ENCODE peak calls at places on chromosomes 2 and 18, in ten cellular contexts. M is heart left ventricle, A is A549, T is IMR-90, F is transverse colon, Z is prostate gland, N is body of pancreas, B is Peyer's patch, X is HCT116, V is uterus. Q is an unnamed sample. For H3K4me1, the result is how much of the 10 kb centered on the place peaks cover.

GRCh38 chr2:51085679-51086078 is 53.7 kb upstream of the NRXN1 start:
- DNase-seq in M (no peak), A (no peak), T (no peak), F (no peak), Z (no peak), N (no peak), B (no peak), X (no peak), V (no peak), Q (no peak)

GRCh38 chr18:50193796-50194622 is 938 bp downstream of the MYO5B start:
- DNase-seq in M (no peak), A (no peak), T (no peak), F (peak), Z (no peak), N (peak), B (peak), X (no peak), V (no peak), Q (peak)

GRCh38 chr18:79503406-79503805 is 107.7 kb downstream of the NFATC1 start:
- DNase-seq in M (no peak), A (no peak), T (no peak), F (peak), Z (no peak), N (no peak), B (peak), X (no peak), V (peak), Q (no peak)

GRCh38 chr18:12257996-12258718 is 4.0 kb downstream of the CIDEA start:
- DNase-seq in M (no peak), A (no peak), T (no peak), F (no peak), Z (no peak), N (no peak), B (no peak), X (no peak), V (no peak), Q (no peak)

GRCh38 chr2:60679059-60679780 is 76.8 kb upstream of the PAPOLG start:
- DNase-seq in M (no peak), A (no peak), T (no peak), F (no peak), Z (no peak), N (no peak), B (no peak), X (no peak), V (no peak), Q (no peak)

GRCh38 chr2:168784993-168785392 is 17.4 kb upstream of the NOSTRIN start:
- DNase-seq in M (no peak), A (no peak), T (no peak), F (no peak), Z (no peak), N (no peak), B (no peak), X (no peak), V (no peak), Q (no peak)

GRCh38 chr18:6013101-6013790 is 117.9 kb upstream of the TMEM200C start:
- DNase-seq in M (no peak), A (no peak), T (peak), F (no peak), Z (no peak), N (no peak), B (no peak), X (no peak), V (no peak), Q (no peak)

GRCh38 chr2:84704505-84705244 is 176.2 kb downstream of the TRABD2A start:
- DNase-seq in M (no peak), A (no peak), T (peak), F (peak), Z (no peak), N (no peak), B (no peak), X (no peak), V (no peak), Q (no peak)

GRCh38 chr2:174798801-174799200 is 34.5 kb upstream of the CHRNA1 start:
- DNase-seq in M (no peak), A (no peak), T (no peak), F (no peak), Z (no peak), N (no peak), B (no peak), X (no peak), V (no peak), Q (no peak)

GRCh38 chr2:191318729-191319078 is 73.5 kb downstream of the MYO1B start:
- DNase-seq in M (no peak), A (peak), T (peak), F (peak), Z (no peak), N (no peak), B (peak), X (peak), V (no peak), Q (no peak)

GRCh38 chr2:157339965-157340655 is 14.5 kb upstream of the ERMN start:
- DNase-seq in M (no peak), A (no peak), T (peak), F (no peak), Z (no peak), N (no peak), B (no peak), X (no peak), V (no peak), Q (no peak)

GRCh38 chr2:96408631-96409542 is 73.3 kb downstream of the NCAPH start:
- DNase-seq in M (peak), A (peak), T (peak), F (no peak), Z (peak), N (peak), B (no peak), X (no peak), V (peak), Q (peak)

GRCh38 chr2:71690231-71690834 is 237.0 kb downstream of the DYSF start:
- DNase-seq in M (no peak), A (no peak), T (no peak), F (no peak), Z (no peak), N (no peak), B (peak), X (no peak), V (no peak), Q (no peak)

GRCh38 chr2:66433945-66434678 is 813 bp upstream of the MEIS1 start:
- DNase-seq in M (peak), A (peak), T (peak), F (peak), Z (peak), N (peak), B (peak), X (no peak), V (peak), Q (peak)

GRCh38 chr2:10721344-10722251 is at the start of gene ATP6V1C2:
- DNase-seq in M (no peak), A (no peak), T (no peak), F (peak), Z (peak), N (peak), B (peak), X (no peak), V (no peak), Q (peak)

GRCh38 chr2:46829240-46829970 is 86.2 kb downstream of the MCFD2 start:
- DNase-seq in M (no peak), A (no peak), T (no peak), F (no peak), Z (no peak), N (no peak), B (no peak), X (no peak), V (no peak), Q (peak)

GRCh38 chr18:59509477-59510173 is 150.6 kb upstream of the LMAN1 start:
- DNase-seq in M (no peak), A (no peak), T (no peak), F (peak), Z (no peak), N (no peak), B (no peak), X (no peak), V (no peak), Q (peak)

GRCh38 chr18:34048423-34048822 is 176.3 kb downstream of the NOL4 start:
- DNase-seq in M (no peak), A (no peak), T (no peak), F (no peak), Z (no peak), N (no peak), B (no peak), X (no peak), V (no peak), Q (no peak)

GRCh38 chr2:134372611-134373131 is 118.8 kb downstream of the MGAT5 start:
- DNase-seq in M (peak), A (no peak), T (peak), F (no peak), Z (no peak), N (no peak), B (no peak), X (no peak), V (peak), Q (peak)

GRCh38 chr2:144389151-144389929 is 130.6 kb downstream of the ZEB2 start:
- DNase-seq in M (no peak), A (no peak), T (no peak), F (peak), Z (no peak), N (peak), B (no peak), X (no peak), V (no peak), Q (no peak)

GRCh38 chr2:206031950-206032567 is 53.9 kb downstream of the INO80D start:
- DNase-seq in M (no peak), A (no peak), T (no peak), F (no peak), Z (no peak), N (no peak), B (no peak), X (no peak), V (no peak), Q (no peak)

GRCh38 chr2:221671515-221671914 is 99.4 kb upstream of the EPHA4 start:
- DNase-seq in M (no peak), A (no peak), T (peak), F (no peak), Z (no peak), N (no peak), B (no peak), X (no peak), V (no peak), Q (no peak)

GRCh38 chr2:230983566-230983965 is 12.4 kb upstream of the SPATA3 start:
- DNase-seq in M (no peak), A (no peak), T (no peak), F (no peak), Z (no peak), N (no peak), B (no peak), X (no peak), V (no peak), Q (no peak)

GRCh38 chr2:230989731-230990130 is 6.2 kb upstream of the SPATA3 start:
- DNase-seq in M (no peak), A (no peak), T (no peak), F (no peak), Z (no peak), N (no peak), B (no peak), X (no peak), V (no peak), Q (no peak)

GRCh38 chr2:230987137-230988020 is 8.5 kb upstream of the SPATA3 start:
- DNase-seq in M (peak), A (peak), T (peak), F (peak), Z (peak), N (peak), B (peak), X (peak), V (peak), Q (peak)

GRCh38 chr2:230985519-230986231 is 10.2 kb upstream of the SPATA3 start:
- DNase-seq in M (no peak), A (no peak), T (no peak), F (no peak), Z (no peak), N (no peak), B (no peak), X (no peak), V (no peak), Q (no peak)

GRCh38 chr2:230986520-230987136 is 9.3 kb upstream of the SPATA3 start:
- DNase-seq in M (no peak), A (no peak), T (no peak), F (no peak), Z (no peak), N (no peak), B (no peak), X (no peak), V (no peak), Q (no peak)
- TF ChIP-seq POLR2A in M (no peak), A (no peak), T (no peak), F (no peak), Z (no peak), N (no peak), B (no peak), X (no peak), V (no peak), Q (no peak)

DNA sequence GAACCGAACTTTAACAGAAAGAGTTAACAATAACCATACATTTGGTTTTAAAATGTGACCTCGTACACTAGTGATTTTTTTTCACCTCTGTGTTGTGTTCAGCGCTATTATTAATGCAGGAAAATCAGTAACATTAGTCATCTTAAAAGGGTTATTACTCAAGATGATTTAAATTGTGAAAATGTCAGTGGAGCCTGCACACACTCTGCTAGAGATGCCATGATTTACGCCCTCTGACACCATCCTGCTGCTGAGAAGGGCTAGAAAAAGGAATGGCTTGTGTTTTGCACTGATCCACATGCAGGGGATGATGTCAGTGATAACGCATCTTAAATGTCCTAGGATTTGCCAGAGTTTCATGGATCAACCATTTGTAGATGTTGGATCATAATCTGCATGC is 121.4 kb upstream of the BOD1L2 start:
- DNase-seq in M (no peak), A (no peak), T (no peak), F (no peak), Z (no peak), N (no peak), B (no peak), X (no peak), V (no peak), Q (no peak)
- H3K27ac ChIP-seq in M (no peak), A (no peak), T (no peak), F (no peak), Z (no peak), N (no peak), B (no peak), X (no peak), V (no peak), Q (no peak)

GRCh38 chr2:146762786-146763185 is 1082.0 kb upstream of the ACVR2A start:
- DNase-seq in M (no peak), A (no peak), T (no peak), F (no peak), Z (no peak), N (no peak), B (no peak), X (no peak), V (no peak), Q (no peak)

GRCh38 chr2:146764301-146764700 is 1080.5 kb upstream of the ACVR2A start:
- DNase-seq in M (no peak), A (no peak), T (no peak), F (no peak), Z (no peak), N (no peak), B (no peak), X (no peak), V (no peak), Q (no peak)
- H3K4me1 ChIP-seq in M (under half), A (under half), T (under half), F (under half), Z (under half), N (under half), B (under half), X (under half), V (under half), Q (under half)

DNA sequence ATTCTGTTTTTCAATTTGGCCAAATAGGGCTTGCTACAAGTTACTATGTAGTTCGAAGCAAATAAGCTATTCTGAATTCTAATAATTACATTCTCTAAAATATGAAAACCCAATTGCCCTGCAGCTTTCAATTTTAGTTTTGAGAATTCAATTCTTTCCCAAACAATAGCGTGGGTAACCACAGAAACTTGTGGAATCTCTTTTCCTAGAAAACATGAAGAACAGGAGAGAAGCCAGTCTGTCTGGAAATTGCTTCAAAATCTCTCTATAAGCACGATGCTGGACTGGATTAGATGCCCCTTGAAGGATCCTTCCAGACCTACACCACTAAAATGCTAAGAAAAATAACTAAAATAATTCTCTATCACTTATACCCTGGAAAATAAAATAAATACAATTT is 115.0 kb downstream of the THADA start:
- DNase-seq in M (no peak), A (no peak), T (no peak), F (no peak), Z (no peak), N (no peak), B (no peak), X (no peak), V (no peak), Q (no peak)
- TF ChIP-seq POLR2A in M (no peak), A (no peak), T (no peak), F (no peak), Z (no peak), N (no peak), B (no peak), X (no peak), V (no peak), Q (no peak)

GRCh38 chr2:64327510-64328414 is 126.2 kb upstream of the LGALSL start:
- DNase-seq in M (peak), A (peak), T (no peak), F (peak), Z (peak), N (no peak), B (no peak), X (no peak), V (peak), Q (peak)
- H3K27ac ChIP-seq in M (peak), A (no peak), T (no peak), F (peak), Z (peak), N (no peak), B (peak), X (no peak), V (peak), Q (peak)

DNA sequence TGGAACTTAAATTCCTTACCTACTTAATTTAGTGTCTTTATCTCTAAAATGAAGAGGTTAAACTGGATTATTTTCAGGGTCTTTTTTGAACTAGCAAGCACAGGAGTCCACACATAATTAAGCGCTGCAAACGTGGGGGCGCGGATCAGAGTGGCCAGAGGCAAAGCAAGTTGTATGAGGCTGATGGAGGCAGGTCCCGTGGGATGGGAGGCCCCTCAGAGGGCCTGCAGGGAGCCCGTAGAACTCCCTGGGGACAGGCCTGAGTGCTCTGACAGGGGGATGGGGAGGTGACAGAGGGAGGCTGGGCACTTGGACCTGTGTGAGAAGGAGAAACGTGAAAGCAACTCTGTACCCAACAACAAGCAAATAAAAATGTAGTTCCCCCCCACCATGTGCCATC is 177.8 kb downstream of the ACKR3 start:
- DNase-seq in M (no peak), A (no peak), T (no peak), F (no peak), Z (no peak), N (no peak), B (no peak), X (no peak), V (no peak), Q (no peak)
- H3K4me1 ChIP-seq in M (under half), A (under half), T (under half), F (under half), Z (under half), N (under half), B (under half), X (under half), V (under half), Q (under half)

Q was measured in testis.